ENCODE peak calls at places on chromosomes 2 and 18, in eight cellular contexts. B is NCI-H1105 treated with DMSO at 0.1 percent for 48 hours; T is NCI-H2029 treated with DMSO at 0.1 percent for 48 hours; H is astrocyte; U is activated CD8-positive, alpha-beta T cell treated with anti-CD3 and anti-CD28 coated beads, Interleukin-2, amount 10 ng/mL, durations not matched to agents 7 days and 5 days; W is KG1; I is tibial artery; G is KBM-7. M is an unnamed sample.
A peak's percentile ranks its signal among the peaks of the same experiment; 100 is the strongest.

GRCh38 chr2:151347904-151348303 is 9.5 kb upstream of the TNFAIP6 start:
- DNase-seq in G (no peak), U (no peak), T (no peak), I (no peak), B (no peak), H (no peak), W (no peak), M (peak; percentile 5)

GRCh38 chr2:152594792-152595191 is 122.5 kb downstream of the PRPF40A start:
- DNase-seq in H (no peak), G (no peak), W (no peak), U (no peak), B (no peak), T (no peak), I (peak; percentile 89), M (no peak)

GRCh38 chr18:45496746-45497145 is 118.5 kb upstream of the SLC14A2 start:
- DNase-seq in W (no peak), U (no peak), H (no peak), G (no peak), T (no peak), B (no peak), I (no peak), M (no peak)

GRCh38 chr18:63997041-63997440 is 27.2 kb downstream of the SERPINB8 start:
- DNase-seq in G (no peak), I (no peak), H (no peak), W (no peak), B (no peak), U (no peak), T (no peak), M (no peak)

GRCh38 chr18:55422456-55423185 is 165.4 kb downstream of the TCF4 start:
- DNase-seq in I (peak; percentile 47), B (peak; percentile 82), H (peak; percentile 66), G (no peak), U (no peak), T (no peak), W (no peak), M (no peak)

GRCh38 chr2:217525076-217525475 is 477.7 kb downstream of the TNS1 start:
- DNase-seq in W (no peak), I (no peak), G (no peak), T (no peak), B (no peak), U (no peak), H (no peak), M (no peak)

GRCh38 chr2:171287606-171288005 is 126.9 kb upstream of the TLK1 start:
- DNase-seq in T (no peak), U (no peak), H (no peak), B (peak; percentile 35), G (peak; percentile 46), W (no peak), I (no peak), M (no peak)

GRCh38 chr2:150880986-150881385 is 380.7 kb downstream of the RBM43 start:
- DNase-seq in W (no peak), U (no peak), B (no peak), I (no peak), G (no peak), T (no peak), H (no peak), M (no peak)

GRCh38 chr2:66574701-66575624 is 140.0 kb downstream of the MEIS1 start:
- DNase-seq in T (peak; percentile 37), U (no peak), W (no peak), B (peak; percentile 79), H (peak; percentile 82), G (peak; percentile 85), I (no peak), M (no peak)

GRCh38 chr2:212618636-212619035 is 80.0 kb upstream of the ERBB4 start:
- DNase-seq in T (no peak), W (no peak), U (no peak), H (peak; percentile 7), I (no peak), B (no peak), G (no peak), M (no peak)

GRCh38 chr2:147933931-147934330 is 86.6 kb downstream of the ORC4 start:
- DNase-seq in I (no peak), T (no peak), G (no peak), B (no peak), W (no peak), U (no peak), H (no peak), M (no peak)

GRCh38 chr18:79523738-79524180 is 128.0 kb downstream of the NFATC1 start:
- DNase-seq in G (peak; percentile 72), B (no peak), U (peak; percentile 88), I (peak; percentile 19), T (no peak), W (peak; percentile 56), H (peak; percentile 16), M (no peak)

GRCh38 chr2:233267516-233268245 is 16.2 kb downstream of the ATG16L1 start:
- DNase-seq in U (peak; percentile 95), I (no peak), T (no peak), H (no peak), W (peak; percentile 16), B (no peak), G (peak; percentile 37), M (no peak)

GRCh38 chr18:48021273-48021914 is 90.9 kb upstream of the SMAD2 start:
- DNase-seq in W (no peak), I (no peak), U (no peak), G (no peak), H (no peak), B (no peak), T (no peak), M (no peak)

GRCh38 chr2:197500503-197501179 is 462 bp downstream of the HSPE1 start:
- DNase-seq in H (peak; percentile 2), W (no peak), U (no peak), T (no peak), G (peak; percentile 34), B (peak; percentile 47), I (no peak), M (no peak)

GRCh38 chr18:32355896-32356295 is 114.8 kb downstream of the GAREM1 start:
- DNase-seq in G (no peak), I (no peak), U (no peak), H (peak; percentile 79), B (no peak), W (no peak), T (no peak), M (no peak)

GRCh38 chr2:41881249-41881648 is 166.6 kb upstream of the PKDCC start:
- DNase-seq in U (no peak), G (no peak), W (no peak), B (no peak), H (no peak), T (no peak), I (no peak), M (no peak)

GRCh38 chr2:222448806-222449205 is 24.5 kb downstream of the SGPP2 start:
- DNase-seq in B (no peak), G (peak; percentile 78), W (no peak), H (peak; percentile 29), I (no peak), U (no peak), T (no peak), M (peak; percentile 21)

GRCh38 chr2:96556441-96557330 is 20.1 kb downstream of the ARID5A start:
- DNase-seq in G (peak; percentile 11), T (no peak), I (no peak), W (no peak), H (peak; percentile 91), U (no peak), B (no peak), M (peak; percentile 29)

GRCh38 chr2:74052732-74053712 is 68.3 kb downstream of the TET3 start:
- DNase-seq in B (no peak), H (no peak), G (no peak), T (no peak), U (peak; percentile 54), W (no peak), I (no peak), M (no peak)

GRCh38 chr2:173043466-173043865 is 32.2 kb upstream of the MAP3K20 start:
- DNase-seq in W (no peak), I (peak; percentile 48), U (no peak), T (no peak), B (no peak), H (no peak), G (no peak), M (no peak)

GRCh38 chr2:138475394-138475793 is 26.2 kb upstream of the SPOPL start:
- DNase-seq in B (no peak), H (no peak), T (no peak), U (no peak), G (peak; percentile 35), W (peak; percentile 73), I (no peak), M (no peak)

GRCh38 chr2:109331864-109332848 is 203.2 kb downstream of the SH3RF3 start:
- DNase-seq in I (peak; percentile 84), U (peak; percentile 39), T (no peak), B (no peak), G (peak; percentile 70), H (peak; percentile 92), W (peak; percentile 58), M (no peak)

GRCh38 chr2:170937980-170938379 is 8.9 kb downstream of the GORASP2 start:
- DNase-seq in H (no peak), G (no peak), I (no peak), T (no peak), U (no peak), B (no peak), W (no peak), M (no peak)

GRCh38 chr2:47950340-47951280 is 44.3 kb upstream of the FBXO11 start:
- DNase-seq in U (no peak), G (no peak), B (no peak), I (no peak), T (no peak), H (no peak), W (no peak), M (peak; percentile 13)

GRCh38 chr2:85215074-85216050 is 82.2 kb downstream of the TCF7L1 start:
- DNase-seq in G (no peak), H (peak; percentile 92), T (peak; percentile 54), I (no peak), W (no peak), B (peak; percentile 31), U (no peak), M (peak; percentile 79)

GRCh38 chr2:120747281-120747680 is 11.6 kb downstream of the GLI2 start:
- DNase-seq in W (no peak), G (no peak), I (no peak), U (no peak), H (no peak), B (no peak), T (no peak), M (no peak)